ENCODE peak calls at places on chromosomes 5 and 9, in four cellular contexts. One of them, this sample, is unnamed.

GRCh38 chr9:134939836-134940235 is 22.1 kb upstream of the FCN1 start:
- DNase-seq in K562: no peak
- DNase-seq in A549: no peak
- DNase-seq in IMR-90: no peak
- DNase-seq in this sample: no peak

GRCh38 chr5:11384441-11385250 is 519.6 kb downstream of the CTNND2 start:
- DNase-seq in IMR-90: no peak
- DNase-seq in A549: no peak
- DNase-seq in K562: no peak
- DNase-seq in this sample: no peak

GRCh38 chr9:14710804-14711203 is 11.7 kb downstream of the CER1 start:
- DNase-seq in K562: no peak
- DNase-seq in IMR-90: peak
- DNase-seq in A549: no peak
- DNase-seq in this sample: no peak

GRCh38 chr5:79475174-79475466 is 38.8 kb downstream of the HOMER1 start:
- DNase-seq in A549: no peak
- DNase-seq in K562: no peak
- DNase-seq in IMR-90: no peak
- DNase-seq in this sample: no peak

GRCh38 chr9:20863910-20864309 is 167.5 kb downstream of the HACD4 start:
- DNase-seq in A549: no peak
- DNase-seq in IMR-90: no peak
- DNase-seq in K562: no peak
- DNase-seq in this sample: no peak

GRCh38 chr9:99055384-99055783 is 49.5 kb upstream of the TGFBR1 start:
- DNase-seq in K562: no peak
- DNase-seq in IMR-90: no peak
- DNase-seq in A549: no peak
- DNase-seq in this sample: peak

GRCh38 chr5:173963107-173963506 is 25.9 kb upstream of the C5orf47 start:
- DNase-seq in IMR-90: peak
- DNase-seq in K562: no peak
- DNase-seq in A549: peak
- DNase-seq in this sample: no peak

GRCh38 chr9:115593587-115594091 is 475.7 kb upstream of the TNC start:
- DNase-seq in IMR-90: peak
- DNase-seq in A549: peak
- DNase-seq in K562: peak
- DNase-seq in this sample: peak

GRCh38 chr9:28212979-28213378 is 639.7 kb upstream of the C9orf72 start:
- DNase-seq in K562: no peak
- DNase-seq in IMR-90: peak
- DNase-seq in A549: peak
- DNase-seq in this sample: peak

GRCh38 chr5:99258819-99259218 is 330.0 kb upstream of the CHD1 start:
- DNase-seq in IMR-90: no peak
- DNase-seq in K562: no peak
- DNase-seq in A549: no peak
- DNase-seq in this sample: no peak

GRCh38 chr9:34992376-34992951 is 2.9 kb downstream of the DNAJB5 start:
- DNase-seq in IMR-90: peak
- DNase-seq in K562: peak
- DNase-seq in A549: no peak
- DNase-seq in this sample: peak

GRCh38 chr5:4511996-4512656 is 628.0 kb upstream of the ADAMTS16 start:
- DNase-seq in A549: peak
- DNase-seq in K562: no peak
- DNase-seq in IMR-90: no peak
- DNase-seq in this sample: peak

GRCh38 chr5:98763001-98763630 is 10.3 kb upstream of the RGMB start:
- DNase-seq in K562: no peak
- DNase-seq in A549: no peak
- DNase-seq in IMR-90: peak
- DNase-seq in this sample: no peak

GRCh38 chr9:98702835-98703385 is 5.8 kb downstream of the GABBR2 start:
- DNase-seq in A549: no peak
- DNase-seq in K562: no peak
- DNase-seq in IMR-90: no peak
- DNase-seq in this sample: no peak

GRCh38 chr5:106127341-106127781 is 1543.4 kb downstream of the EFNA5 start:
- DNase-seq in IMR-90: peak
- DNase-seq in K562: no peak
- DNase-seq in A549: no peak
- DNase-seq in this sample: no peak

GRCh38 chr5:56908942-56909293 is 478 bp upstream of the SETD9 start:
- DNase-seq in K562: no peak
- DNase-seq in IMR-90: no peak
- DNase-seq in A549: no peak
- DNase-seq in this sample: no peak

GRCh38 chr5:121189569-121190305 is 661.9 kb upstream of the FTMT start:
- DNase-seq in A549: no peak
- DNase-seq in K562: no peak
- DNase-seq in IMR-90: peak
- DNase-seq in this sample: no peak

GRCh38 chr9:107176701-107177100 is 106.4 kb upstream of the RAD23B start:
- DNase-seq in K562: no peak
- DNase-seq in IMR-90: peak
- DNase-seq in A549: no peak
- DNase-seq in this sample: no peak

GRCh38 chr9:110077926-110078325 is 130.0 kb downstream of the C9orf152 start:
- DNase-seq in A549: no peak
- DNase-seq in K562: no peak
- DNase-seq in IMR-90: no peak
- DNase-seq in this sample: no peak

GRCh38 chr5:120789918-120790714 is 326.0 kb downstream of the PRR16 start:
- DNase-seq in A549: no peak
- DNase-seq in IMR-90: no peak
- DNase-seq in K562: no peak
- DNase-seq in this sample: no peak

GRCh38 chr5:74105126-74105780 is 479.3 kb downstream of the ARHGEF28 start:
- DNase-seq in A549: no peak
- DNase-seq in K562: no peak
- DNase-seq in IMR-90: no peak
- DNase-seq in this sample: no peak

GRCh38 chr5:14400085-14400484 is 181.5 kb upstream of the OTULINL start:
- DNase-seq in A549: no peak
- DNase-seq in K562: no peak
- DNase-seq in IMR-90: peak
- DNase-seq in this sample: no peak

GRCh38 chr9:134382733-134383132 is 56.5 kb downstream of the RXRA start:
- DNase-seq in K562: no peak
- DNase-seq in A549: no peak
- DNase-seq in IMR-90: no peak
- DNase-seq in this sample: no peak

GRCh38 chr9:94864183-94864582 is 137.7 kb downstream of the AOPEP start:
- DNase-seq in IMR-90: peak
- DNase-seq in A549: no peak
- DNase-seq in K562: no peak
- DNase-seq in this sample: no peak

GRCh38 chr5:114055810-114056476 is 305.9 kb upstream of the KCNN2 start:
- DNase-seq in K562: no peak
- DNase-seq in A549: no peak
- DNase-seq in IMR-90: peak
- DNase-seq in this sample: no peak

GRCh38 chr5:132456553-132457361 is 33.8 kb downstream of the IRF1 start:
- DNase-seq in A549: no peak
- DNase-seq in IMR-90: no peak
- DNase-seq in K562: no peak
- DNase-seq in this sample: no peak

GRCh38 chr9:91547076-91547475 is 123.4 kb upstream of the NFIL3 start:
- DNase-seq in A549: no peak
- DNase-seq in K562: no peak
- DNase-seq in IMR-90: no peak
- DNase-seq in this sample: no peak

GRCh38 chr9:27053369-27054057 is 48.0 kb upstream of the LRRC19 start:
- DNase-seq in K562: no peak
- DNase-seq in A549: no peak
- DNase-seq in IMR-90: peak
- DNase-seq in this sample: no peak

GRCh38 chr9:113537227-113537810 is 73.8 kb downstream of the RGS3 start:
- DNase-seq in K562: no peak
- DNase-seq in IMR-90: no peak
- DNase-seq in A549: no peak
- DNase-seq in this sample: no peak

GRCh38 chr5:156411-157072 is 34.8 kb upstream of the LRRC14B start:
- DNase-seq in A549: no peak
- DNase-seq in K562: no peak
- DNase-seq in IMR-90: no peak
- DNase-seq in this sample: no peak

GRCh38 chr9:107229146-107229545 is 53.9 kb upstream of the RAD23B start:
- DNase-seq in IMR-90: peak
- DNase-seq in A549: no peak
- DNase-seq in K562: no peak
- DNase-seq in this sample: no peak

GRCh38 chr5:385321-385720 is 57.7 kb upstream of the EXOC3 start:
- DNase-seq in A549: no peak
- DNase-seq in IMR-90: no peak
- DNase-seq in K562: no peak
- DNase-seq in this sample: no peak

GRCh38 chr5:98721231-98721928 is 52.1 kb upstream of the RGMB start:
- DNase-seq in A549: no peak
- DNase-seq in K562: no peak
- DNase-seq in IMR-90: peak
- DNase-seq in this sample: no peak

GRCh38 chr9:13173553-13173952 is 105.9 kb downstream of the MPDZ start:
- DNase-seq in IMR-90: no peak
- DNase-seq in A549: no peak
- DNase-seq in K562: no peak
- DNase-seq in this sample: no peak

GRCh38 chr9:133970581-133970900 is 21.6 kb downstream of the VAV2 start:
- DNase-seq in K562: no peak
- DNase-seq in IMR-90: no peak
- DNase-seq in A549: no peak
- DNase-seq in this sample: no peak

GRCh38 chr9:81894891-81895290 is 33.3 kb upstream of the SPATA31D4 start:
- DNase-seq in IMR-90: peak
- DNase-seq in A549: no peak
- DNase-seq in K562: no peak
- DNase-seq in this sample: no peak

GRCh38 chr9:81896067-81896466 is 32.2 kb upstream of the SPATA31D4 start:
- DNase-seq in A549: no peak
- DNase-seq in K562: no peak
- DNase-seq in IMR-90: no peak
- DNase-seq in this sample: no peak

GRCh38 chr9:81890104-81890503 is 38.1 kb upstream of the SPATA31D4 start:
- DNase-seq in K562: no peak
- DNase-seq in IMR-90: no peak
- DNase-seq in A549: no peak
- DNase-seq in this sample: no peak

GRCh38 chr9:81892440-81892839 is 35.8 kb upstream of the SPATA31D4 start:
- DNase-seq in IMR-90: no peak
- DNase-seq in A549: no peak
- DNase-seq in K562: no peak
- DNase-seq in this sample: no peak

GRCh38 chr9:81893929-81894328 is 34.3 kb upstream of the SPATA31D4 start:
- DNase-seq in A549: no peak
- DNase-seq in IMR-90: peak
- DNase-seq in K562: no peak
- DNase-seq in this sample: no peak
- TF ChIP-seq MAZ in A549: no peak
- TF ChIP-seq MAZ in IMR-90: no peak
- TF ChIP-seq MAZ in K562: no peak
- TF ChIP-seq MAZ in this sample: no peak

GRCh38 chr9:136255166-136255538 is 9.5 kb upstream of the QSOX2 start:
- DNase-seq in K562: no peak
- DNase-seq in A549: no peak
- DNase-seq in IMR-90: peak
- DNase-seq in this sample: peak
- TF ChIP-seq MAZ in K562: no peak
- TF ChIP-seq MAZ in A549: no peak
- TF ChIP-seq MAZ in IMR-90: no peak
- TF ChIP-seq MAZ in this sample: no peak

DNA sequence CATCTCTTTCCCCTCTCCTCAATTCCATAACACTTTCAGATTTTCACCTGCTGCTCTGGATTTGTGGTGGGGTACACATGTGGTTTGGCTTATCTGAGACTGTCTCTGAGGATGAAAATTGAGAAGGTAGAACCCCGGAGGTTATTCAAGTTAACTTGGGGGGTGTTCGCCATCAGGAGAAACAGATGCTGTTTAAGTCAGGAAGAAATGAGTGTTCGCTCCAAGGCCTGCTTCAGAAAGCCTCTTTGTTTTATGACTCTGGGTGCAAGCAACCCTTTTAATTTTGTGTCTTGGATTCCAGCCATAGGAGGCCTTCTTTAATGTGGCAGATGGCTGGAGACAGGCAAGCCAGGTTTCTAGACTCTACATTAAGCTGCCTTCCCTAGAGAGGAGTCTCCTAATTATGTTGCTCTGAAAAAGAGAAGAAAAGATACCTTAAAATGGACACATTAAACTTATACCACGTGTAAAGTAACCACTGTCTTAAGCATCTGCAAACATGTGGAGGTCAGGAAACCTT is 4.2 kb upstream of the SMAD5 start:
- DNase-seq in K562: no peak
- DNase-seq in IMR-90: no peak
- DNase-seq in A549: no peak
- DNase-seq in this sample: no peak
- TF ChIP-seq MAZ in K562: no peak
- TF ChIP-seq MAZ in IMR-90: no peak
- TF ChIP-seq MAZ in A549: no peak
- TF ChIP-seq MAZ in this sample: no peak

GRCh38 chr5:149217802-149218153 is 53.9 kb upstream of the AFAP1L1 start:
- DNase-seq in K562: no peak
- DNase-seq in A549: no peak
- DNase-seq in IMR-90: no peak
- DNase-seq in this sample: no peak

GRCh38 chr5:149213264-149213663 is 58.4 kb upstream of the AFAP1L1 start:
- DNase-seq in IMR-90: no peak
- DNase-seq in A549: no peak
- DNase-seq in K562: no peak
- DNase-seq in this sample: no peak

GRCh38 chr5:149216515-149216914 is 55.1 kb upstream of the AFAP1L1 start:
- DNase-seq in A549: no peak
- DNase-seq in IMR-90: no peak
- DNase-seq in K562: no peak
- DNase-seq in this sample: no peak

GRCh38 chr5:149217096-149217801 is 54.4 kb upstream of the AFAP1L1 start:
- DNase-seq in IMR-90: no peak
- DNase-seq in K562: no peak
- DNase-seq in A549: no peak
- DNase-seq in this sample: no peak

DNA sequence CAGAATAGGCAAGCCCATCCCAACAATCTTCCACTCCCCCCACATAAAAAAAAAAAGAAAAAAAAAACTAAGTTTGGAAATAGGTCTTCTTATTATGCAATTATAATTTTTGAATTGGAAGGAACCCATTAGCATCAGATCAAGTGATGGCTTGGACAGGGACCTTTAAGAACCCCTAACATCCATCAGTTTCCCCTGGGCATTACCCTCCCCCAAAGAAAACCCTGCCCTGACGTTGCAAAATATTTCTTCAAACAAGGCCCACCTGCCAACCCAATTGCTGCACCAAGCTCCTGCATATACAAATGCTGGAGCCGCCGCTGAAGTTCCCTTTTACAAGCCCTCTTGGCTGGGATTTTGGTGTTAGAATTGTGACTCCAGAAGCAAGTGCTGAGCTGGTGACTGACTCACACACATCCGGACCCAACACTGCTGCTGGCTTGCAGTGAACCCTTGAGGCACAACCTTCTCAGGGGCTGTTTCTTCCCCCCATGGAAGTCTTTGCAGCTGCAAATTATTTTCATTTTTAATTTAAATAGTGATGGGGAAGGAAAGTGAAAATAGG is 56.1 kb upstream of the AFAP1L1 start:
- DNase-seq in A549: no peak
- DNase-seq in K562: no peak
- DNase-seq in IMR-90: peak
- DNase-seq in this sample: no peak
- TF ChIP-seq MAZ in A549: no peak
- TF ChIP-seq MAZ in K562: no peak
- TF ChIP-seq MAZ in IMR-90: no peak
- TF ChIP-seq MAZ in this sample: no peak